ENCODE peak calls at places on chromosomes 2 and 18, in four cellular contexts. Q is stomach, I is H1, U is body of pancreas. F is an unnamed sample. For H3K4me1, the result is how much of the 10 kb centered on the place peaks cover.

GRCh38 chr2:233813236-233814062 is 35.3 kb downstream of the MROH2A start:
- DNase-seq in U (no peak), I (no peak), Q (peak), F (no peak)

GRCh38 chr2:75548036-75548573 is 12.6 kb downstream of the EVA1A start:
- DNase-seq in I (no peak), Q (peak), U (no peak), F (no peak)

GRCh38 chr2:237421542-237422047 is 7.6 kb upstream of the COL6A3 start:
- DNase-seq in U (peak), I (peak), Q (peak), F (peak)

GRCh38 chr2:57726294-57726693 is 320.3 kb upstream of the VRK2 start:
- DNase-seq in Q (no peak), I (no peak), U (no peak), F (no peak)

GRCh38 chr18:35836932-35837331 is 135.5 kb upstream of the RMP24 start:
- DNase-seq in I (no peak), U (no peak), Q (no peak), F (no peak)

GRCh38 chr18:7626922-7627440 is 59.9 kb downstream of the PTPRM start:
- DNase-seq in Q (no peak), I (no peak), U (no peak), F (no peak)

GRCh38 chr2:950627-950992 is at the start of gene SNTG2:
- DNase-seq in U (peak), Q (peak), I (no peak), F (no peak)

GRCh38 chr2:65999790-66000189 is 435.1 kb upstream of the MEIS1 start:
- DNase-seq in Q (no peak), I (no peak), U (no peak), F (no peak)

GRCh38 chr2:106159867-106160785 is 34.0 kb downstream of the UXS1 start:
- DNase-seq in I (no peak), Q (no peak), U (no peak), F (no peak)

GRCh38 chr2:230697676-230698075 is 15.0 kb upstream of the CAB39 start:
- DNase-seq in Q (no peak), I (no peak), U (no peak), F (no peak)

GRCh38 chr2:10225291-10226031 is 77.2 kb upstream of the HPCAL1 start:
- DNase-seq in Q (peak), U (no peak), I (no peak), F (no peak)
- H3K4me3 ChIP-seq in Q (no peak), U (no peak), I (no peak), F (no peak)

GRCh38 chr18:28065031-28065792 is 111.7 kb downstream of the CDH2 start:
- DNase-seq in U (no peak), I (no peak), Q (no peak), F (no peak)
- TF ChIP-seq POLR2A in U (no peak), I (no peak), Q (no peak), F (no peak)

GRCh38 chr2:64989982-64990614 is 899 bp downstream of the SLC1A4 start:
- DNase-seq in I (no peak), U (peak), Q (peak), F (no peak)

GRCh38 chr2:64990823-64991222 is 1.6 kb downstream of the SLC1A4 start:
- DNase-seq in I (no peak), Q (no peak), U (no peak), F (no peak)

GRCh38 chr2:64992990-64993389 is 3.8 kb downstream of the SLC1A4 start:
- DNase-seq in I (no peak), Q (no peak), U (peak), F (no peak)

GRCh38 chr2:64995041-64995440 is 5.8 kb downstream of the SLC1A4 start:
- DNase-seq in Q (no peak), U (no peak), I (no peak), F (no peak)

DNA sequence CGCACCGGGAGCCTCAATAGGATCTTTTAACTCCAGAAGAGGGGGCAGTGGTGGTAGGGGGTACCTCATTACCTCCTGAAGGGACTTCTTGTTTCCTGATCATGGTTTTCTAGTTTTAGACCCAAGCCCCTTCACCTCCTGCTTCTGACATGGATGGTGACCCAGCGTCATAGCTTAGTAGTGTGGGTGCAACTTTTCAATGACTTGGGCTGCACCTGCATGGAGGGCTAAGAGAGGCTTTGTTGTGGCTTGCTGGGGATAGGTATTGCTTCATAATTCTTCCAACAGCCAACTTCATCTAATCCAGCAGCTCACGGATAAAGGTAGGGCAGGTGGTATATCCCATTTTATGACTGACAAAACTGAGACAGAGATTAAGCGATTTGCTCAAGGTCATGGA is 3.0 kb downstream of the SLC1A4 start:
- DNase-seq in U (no peak), I (no peak), Q (no peak), F (no peak)
- H3K4me1 ChIP-seq in U (under half), I (under half), Q (under half), F (under half)

DNA sequence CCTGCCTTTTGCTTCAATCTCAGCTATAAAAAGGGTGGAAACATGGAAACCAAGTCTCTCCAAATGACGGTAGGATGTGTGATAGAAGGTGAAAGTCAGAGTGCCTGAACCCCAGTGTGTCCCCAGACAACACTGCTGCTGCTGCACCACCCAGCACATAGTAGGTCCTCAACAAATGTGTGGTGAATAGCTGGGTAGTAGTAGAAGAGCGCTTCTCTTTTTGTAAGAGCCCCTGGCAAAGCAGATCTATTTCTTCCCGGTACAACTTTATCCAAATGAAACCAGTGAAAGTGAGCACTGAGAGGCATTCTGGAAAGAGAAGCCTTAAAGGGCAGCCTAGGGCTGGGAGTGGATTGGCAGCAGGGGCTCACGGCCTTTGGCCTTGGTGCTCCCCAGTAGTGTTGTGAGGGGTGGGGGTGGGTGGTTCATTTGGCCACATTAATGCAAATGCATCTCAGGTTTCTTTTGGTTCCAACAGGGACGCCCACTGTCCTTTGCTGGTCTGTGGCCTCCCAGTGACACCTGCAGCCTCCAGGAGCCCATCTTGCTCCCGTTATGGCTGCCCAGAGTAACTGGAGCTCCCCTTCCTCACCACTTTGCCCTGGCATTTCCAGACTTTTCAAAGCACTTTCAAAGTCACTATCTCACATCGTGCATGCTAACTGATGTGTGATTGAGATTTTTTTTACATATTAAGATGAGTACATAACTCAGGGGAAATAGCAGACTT is 304.3 kb upstream of the EPAS1 start:
- DNase-seq in I (no peak), Q (no peak), U (no peak), F (no peak)
- H3K4me3 ChIP-seq in I (no peak), Q (no peak), U (no peak), F (no peak)

DNA sequence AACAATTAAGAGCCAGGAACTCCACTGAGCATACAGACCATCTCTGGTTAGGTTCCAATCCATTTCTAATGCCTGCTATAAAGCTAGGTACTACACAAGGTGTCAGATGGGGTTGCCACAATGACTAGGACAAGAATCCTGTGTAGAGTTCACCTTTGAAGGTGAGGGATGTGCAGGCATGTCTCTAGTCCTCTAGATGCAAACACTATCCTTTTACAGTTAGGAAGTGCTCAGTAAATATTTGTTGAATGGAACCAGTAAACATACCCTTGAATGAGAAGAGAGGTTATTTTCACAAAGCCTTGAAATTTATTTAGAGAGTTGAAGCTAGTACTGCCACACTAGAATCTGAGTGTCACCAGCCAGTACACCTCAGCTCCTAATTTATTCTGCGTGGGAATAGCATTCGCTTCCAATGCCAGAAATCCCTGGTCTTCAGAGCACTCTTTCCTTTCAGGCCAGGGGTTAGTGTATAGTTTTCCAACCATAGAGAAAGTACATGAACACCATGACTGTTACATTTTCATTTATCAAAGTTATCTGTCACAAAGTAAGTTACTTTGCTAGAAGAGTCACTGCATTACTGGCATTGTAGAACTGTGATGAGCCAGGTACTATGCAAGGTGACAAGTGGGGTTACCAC is 48.3 kb downstream of the STAT1 start:
- DNase-seq in I (no peak), U (no peak), Q (no peak), F (no peak)
- TF ChIP-seq POLR2A in I (no peak), U (no peak), Q (no peak), F (no peak)